ENCODE peak calls at places on chromosomes 12 and 14, in nine cellular contexts. One of them, this sample, is unnamed.

GRCh38 chr12:127416796-127417195 is 850.2 kb upstream of the TMEM132C start:
- DNase-seq in epithelial cell of esophagus: peak
- DNase-seq in adrenal gland: no peak
- DNase-seq in nephron progenitor cell: no peak
- DNase-seq in GM23338: no peak
- DNase-seq in foreskin fibroblast: peak
- DNase-seq in bronchial epithelial cell: peak
- DNase-seq in WERI-Rb-1: no peak
- DNase-seq in HCT116: no peak
- DNase-seq in this sample: no peak

GRCh38 chr12:9648701-9649531 is 20.6 kb upstream of the CLEC2D start:
- DNase-seq in epithelial cell of esophagus: peak
- DNase-seq in adrenal gland: no peak
- DNase-seq in nephron progenitor cell: no peak
- DNase-seq in GM23338: no peak
- DNase-seq in foreskin fibroblast: peak
- DNase-seq in bronchial epithelial cell: no peak
- DNase-seq in WERI-Rb-1: no peak
- DNase-seq in HCT116: no peak
- DNase-seq in this sample: no peak

GRCh38 chr12:87344699-87345098 is 684.5 kb downstream of the C12orf50 start:
- DNase-seq in epithelial cell of esophagus: peak
- DNase-seq in adrenal gland: no peak
- DNase-seq in nephron progenitor cell: no peak
- DNase-seq in GM23338: peak
- DNase-seq in foreskin fibroblast: no peak
- DNase-seq in bronchial epithelial cell: peak
- DNase-seq in WERI-Rb-1: no peak
- DNase-seq in HCT116: no peak
- DNase-seq in this sample: no peak

GRCh38 chr14:100694579-100695422 is 31.9 kb upstream of the DLK1 start:
- DNase-seq in epithelial cell of esophagus: no peak
- DNase-seq in adrenal gland: no peak
- DNase-seq in nephron progenitor cell: no peak
- DNase-seq in GM23338: no peak
- DNase-seq in foreskin fibroblast: no peak
- DNase-seq in bronchial epithelial cell: no peak
- DNase-seq in WERI-Rb-1: no peak
- DNase-seq in HCT116: no peak
- DNase-seq in this sample: no peak

GRCh38 chr14:100662850-100663527 is 63.7 kb upstream of the DLK1 start:
- DNase-seq in epithelial cell of esophagus: peak
- DNase-seq in adrenal gland: peak
- DNase-seq in nephron progenitor cell: peak
- DNase-seq in GM23338: peak
- DNase-seq in foreskin fibroblast: peak
- DNase-seq in bronchial epithelial cell: peak
- DNase-seq in WERI-Rb-1: peak
- DNase-seq in HCT116: peak
- DNase-seq in this sample: no peak

GRCh38 chr12:111444706-111445310 is 39.1 kb downstream of the SH2B3 start:
- DNase-seq in epithelial cell of esophagus: no peak
- DNase-seq in adrenal gland: peak
- DNase-seq in nephron progenitor cell: no peak
- DNase-seq in GM23338: peak
- DNase-seq in foreskin fibroblast: peak
- DNase-seq in bronchial epithelial cell: no peak
- DNase-seq in WERI-Rb-1: peak
- DNase-seq in HCT116: no peak
- DNase-seq in this sample: peak

GRCh38 chr14:68939893-68940613 is 39.0 kb downstream of the ACTN1 start:
- DNase-seq in epithelial cell of esophagus: peak
- DNase-seq in adrenal gland: peak
- DNase-seq in nephron progenitor cell: peak
- DNase-seq in GM23338: peak
- DNase-seq in foreskin fibroblast: peak
- DNase-seq in bronchial epithelial cell: peak
- DNase-seq in WERI-Rb-1: peak
- DNase-seq in HCT116: no peak
- DNase-seq in this sample: no peak

GRCh38 chr14:61197416-61197815 is 83.7 kb downstream of the TMEM30B start:
- DNase-seq in epithelial cell of esophagus: no peak
- DNase-seq in adrenal gland: no peak
- DNase-seq in nephron progenitor cell: no peak
- DNase-seq in GM23338: no peak
- DNase-seq in foreskin fibroblast: no peak
- DNase-seq in bronchial epithelial cell: no peak
- DNase-seq in WERI-Rb-1: no peak
- DNase-seq in HCT116: no peak
- DNase-seq in this sample: no peak

GRCh38 chr12:64900540-64900939 is 76.1 kb downstream of the TBC1D30 start:
- DNase-seq in epithelial cell of esophagus: peak
- DNase-seq in adrenal gland: no peak
- DNase-seq in nephron progenitor cell: no peak
- DNase-seq in GM23338: no peak
- DNase-seq in foreskin fibroblast: peak
- DNase-seq in bronchial epithelial cell: peak
- DNase-seq in WERI-Rb-1: no peak
- DNase-seq in HCT116: no peak
- DNase-seq in this sample: no peak

GRCh38 chr12:53052419-53053222 is 2.8 kb downstream of the TNS2 start:
- DNase-seq in epithelial cell of esophagus: peak
- DNase-seq in adrenal gland: peak
- DNase-seq in nephron progenitor cell: no peak
- DNase-seq in GM23338: no peak
- DNase-seq in foreskin fibroblast: peak
- DNase-seq in bronchial epithelial cell: peak
- DNase-seq in WERI-Rb-1: no peak
- DNase-seq in HCT116: no peak
- DNase-seq in this sample: no peak

GRCh38 chr14:69620211-69620611 is 8.8 kb downstream of the SUSD6 start:
- DNase-seq in epithelial cell of esophagus: peak
- DNase-seq in adrenal gland: no peak
- DNase-seq in nephron progenitor cell: no peak
- DNase-seq in GM23338: no peak
- DNase-seq in foreskin fibroblast: no peak
- DNase-seq in bronchial epithelial cell: peak
- DNase-seq in WERI-Rb-1: no peak
- DNase-seq in HCT116: no peak
- DNase-seq in this sample: no peak

GRCh38 chr12:27777141-27777540 is 2.9 kb upstream of the KLHL42 start:
- DNase-seq in epithelial cell of esophagus: no peak
- DNase-seq in adrenal gland: no peak
- DNase-seq in nephron progenitor cell: no peak
- DNase-seq in GM23338: no peak
- DNase-seq in foreskin fibroblast: no peak
- DNase-seq in bronchial epithelial cell: no peak
- DNase-seq in WERI-Rb-1: no peak
- DNase-seq in HCT116: no peak
- DNase-seq in this sample: no peak

GRCh38 chr12:65462506-65462905 is 184.0 kb downstream of the MSRB3 start:
- DNase-seq in epithelial cell of esophagus: no peak
- DNase-seq in adrenal gland: no peak
- DNase-seq in nephron progenitor cell: peak
- DNase-seq in GM23338: no peak
- DNase-seq in foreskin fibroblast: no peak
- DNase-seq in bronchial epithelial cell: no peak
- DNase-seq in WERI-Rb-1: no peak
- DNase-seq in HCT116: no peak
- DNase-seq in this sample: no peak

GRCh38 chr14:73824116-73824515 is 27.5 kb upstream of the PTGR2 start:
- DNase-seq in epithelial cell of esophagus: peak
- DNase-seq in adrenal gland: no peak
- DNase-seq in nephron progenitor cell: no peak
- DNase-seq in GM23338: no peak
- DNase-seq in foreskin fibroblast: no peak
- DNase-seq in bronchial epithelial cell: no peak
- DNase-seq in WERI-Rb-1: no peak
- DNase-seq in HCT116: no peak
- DNase-seq in this sample: no peak

GRCh38 chr12:46659032-46659703 is 166.6 kb downstream of the SLC38A4 start:
- DNase-seq in epithelial cell of esophagus: no peak
- DNase-seq in adrenal gland: no peak
- DNase-seq in nephron progenitor cell: no peak
- DNase-seq in GM23338: no peak
- DNase-seq in foreskin fibroblast: peak
- DNase-seq in bronchial epithelial cell: no peak
- DNase-seq in WERI-Rb-1: no peak
- DNase-seq in HCT116: no peak
- DNase-seq in this sample: no peak

GRCh38 chr12:130787445-130788410 is 51.3 kb downstream of the STX2 start:
- DNase-seq in epithelial cell of esophagus: peak
- DNase-seq in adrenal gland: no peak
- DNase-seq in nephron progenitor cell: peak
- DNase-seq in GM23338: peak
- DNase-seq in foreskin fibroblast: peak
- DNase-seq in bronchial epithelial cell: peak
- DNase-seq in WERI-Rb-1: no peak
- DNase-seq in HCT116: no peak
- DNase-seq in this sample: no peak

GRCh38 chr14:90999299-90999698 is 61.1 kb downstream of the RPS6KA5 start:
- DNase-seq in epithelial cell of esophagus: no peak
- DNase-seq in adrenal gland: no peak
- DNase-seq in nephron progenitor cell: peak
- DNase-seq in GM23338: peak
- DNase-seq in foreskin fibroblast: no peak
- DNase-seq in bronchial epithelial cell: no peak
- DNase-seq in WERI-Rb-1: no peak
- DNase-seq in HCT116: no peak
- DNase-seq in this sample: no peak

GRCh38 chr12:121538699-121539061 is 42.1 kb downstream of the KDM2B start:
- DNase-seq in epithelial cell of esophagus: peak
- DNase-seq in adrenal gland: peak
- DNase-seq in nephron progenitor cell: no peak
- DNase-seq in GM23338: peak
- DNase-seq in foreskin fibroblast: no peak
- DNase-seq in bronchial epithelial cell: peak
- DNase-seq in WERI-Rb-1: peak
- DNase-seq in HCT116: peak
- DNase-seq in this sample: no peak

GRCh38 chr12:62750941-62751843 is 183.8 kb downstream of the PPM1H start:
- DNase-seq in epithelial cell of esophagus: peak
- DNase-seq in adrenal gland: no peak
- DNase-seq in nephron progenitor cell: no peak
- DNase-seq in GM23338: no peak
- DNase-seq in foreskin fibroblast: no peak
- DNase-seq in bronchial epithelial cell: peak
- DNase-seq in WERI-Rb-1: no peak
- DNase-seq in HCT116: no peak
- DNase-seq in this sample: no peak

GRCh38 chr14:20546877-20547276 is 14.0 kb downstream of the RNASE9 start:
- DNase-seq in epithelial cell of esophagus: no peak
- DNase-seq in adrenal gland: no peak
- DNase-seq in nephron progenitor cell: no peak
- DNase-seq in GM23338: no peak
- DNase-seq in foreskin fibroblast: no peak
- DNase-seq in bronchial epithelial cell: no peak
- DNase-seq in WERI-Rb-1: no peak
- DNase-seq in HCT116: no peak
- DNase-seq in this sample: no peak

GRCh38 chr14:30389134-30389900 is 169.6 kb upstream of the G2E3 start:
- DNase-seq in epithelial cell of esophagus: peak
- DNase-seq in adrenal gland: peak
- DNase-seq in nephron progenitor cell: no peak
- DNase-seq in GM23338: no peak
- DNase-seq in foreskin fibroblast: peak
- DNase-seq in bronchial epithelial cell: peak
- DNase-seq in WERI-Rb-1: no peak
- DNase-seq in HCT116: no peak
- DNase-seq in this sample: no peak

GRCh38 chr12:91975891-91976290 is 169.8 kb downstream of the BTG1 start:
- DNase-seq in epithelial cell of esophagus: no peak
- DNase-seq in adrenal gland: no peak
- DNase-seq in nephron progenitor cell: no peak
- DNase-seq in GM23338: no peak
- DNase-seq in foreskin fibroblast: no peak
- DNase-seq in bronchial epithelial cell: no peak
- DNase-seq in WERI-Rb-1: no peak
- DNase-seq in HCT116: no peak
- DNase-seq in this sample: no peak

GRCh38 chr14:102507891-102508312 is 1.7 kb downstream of the ANKRD9 start:
- DNase-seq in epithelial cell of esophagus: peak
- DNase-seq in adrenal gland: no peak
- DNase-seq in nephron progenitor cell: no peak
- DNase-seq in GM23338: peak
- DNase-seq in foreskin fibroblast: no peak
- DNase-seq in bronchial epithelial cell: no peak
- DNase-seq in WERI-Rb-1: no peak
- DNase-seq in HCT116: no peak
- DNase-seq in this sample: no peak
- TF ChIP-seq CTCF in epithelial cell of esophagus: peak
- TF ChIP-seq CTCF in adrenal gland: no peak
- TF ChIP-seq CTCF in nephron progenitor cell: no peak
- TF ChIP-seq CTCF in GM23338: peak
- TF ChIP-seq CTCF in foreskin fibroblast: no peak
- TF ChIP-seq CTCF in bronchial epithelial cell: peak
- TF ChIP-seq CTCF in WERI-Rb-1: no peak
- TF ChIP-seq CTCF in HCT116: peak
- TF ChIP-seq CTCF in this sample: no peak

GRCh38 chr12:16685107-16685506 is 79.1 kb upstream of the LMO3 start:
- DNase-seq in epithelial cell of esophagus: peak
- DNase-seq in adrenal gland: no peak
- DNase-seq in nephron progenitor cell: no peak
- DNase-seq in GM23338: peak
- DNase-seq in foreskin fibroblast: no peak
- DNase-seq in bronchial epithelial cell: peak
- DNase-seq in WERI-Rb-1: no peak
- DNase-seq in HCT116: no peak
- DNase-seq in this sample: no peak
- TF ChIP-seq CTCF in epithelial cell of esophagus: peak
- TF ChIP-seq CTCF in adrenal gland: peak
- TF ChIP-seq CTCF in nephron progenitor cell: no peak
- TF ChIP-seq CTCF in GM23338: peak
- TF ChIP-seq CTCF in foreskin fibroblast: peak
- TF ChIP-seq CTCF in bronchial epithelial cell: peak
- TF ChIP-seq CTCF in WERI-Rb-1: no peak
- TF ChIP-seq CTCF in HCT116: peak
- TF ChIP-seq CTCF in this sample: no peak

GRCh38 chr14:105437723-105438500 is 18.3 kb downstream of the MTA1 start:
- DNase-seq in epithelial cell of esophagus: no peak
- DNase-seq in adrenal gland: no peak
- DNase-seq in nephron progenitor cell: no peak
- DNase-seq in GM23338: no peak
- DNase-seq in foreskin fibroblast: no peak
- DNase-seq in bronchial epithelial cell: no peak
- DNase-seq in WERI-Rb-1: no peak
- DNase-seq in HCT116: no peak
- DNase-seq in this sample: no peak
- TF ChIP-seq CTCF in epithelial cell of esophagus: no peak
- TF ChIP-seq CTCF in adrenal gland: no peak
- TF ChIP-seq CTCF in nephron progenitor cell: no peak
- TF ChIP-seq CTCF in GM23338: no peak
- TF ChIP-seq CTCF in foreskin fibroblast: no peak
- TF ChIP-seq CTCF in bronchial epithelial cell: no peak
- TF ChIP-seq CTCF in WERI-Rb-1: no peak
- TF ChIP-seq CTCF in HCT116: no peak
- TF ChIP-seq CTCF in this sample: no peak

DNA sequence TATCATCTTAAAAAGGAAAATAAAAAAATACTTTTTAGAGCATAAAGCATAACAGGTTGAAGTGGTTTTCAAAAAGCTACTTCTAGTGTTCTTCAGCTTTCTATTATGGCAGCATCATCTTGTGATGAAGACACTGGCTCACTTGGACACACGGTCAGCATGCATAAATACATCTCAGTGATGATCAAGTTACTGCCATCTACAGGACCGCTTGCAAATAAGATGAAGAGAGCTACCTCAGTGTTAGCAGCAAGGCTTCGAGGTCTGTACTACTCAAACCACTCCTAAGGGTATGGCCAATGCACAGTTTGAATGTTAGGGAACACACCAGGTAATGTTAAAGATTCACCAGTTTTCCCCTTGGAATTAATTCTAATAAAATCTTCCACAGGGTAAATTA is 58.8 kb downstream of the GALC start:
- DNase-seq in epithelial cell of esophagus: peak
- DNase-seq in adrenal gland: no peak
- DNase-seq in nephron progenitor cell: no peak
- DNase-seq in GM23338: no peak
- DNase-seq in foreskin fibroblast: no peak
- DNase-seq in bronchial epithelial cell: peak
- DNase-seq in WERI-Rb-1: peak
- DNase-seq in HCT116: no peak
- DNase-seq in this sample: no peak
- TF ChIP-seq CTCF in epithelial cell of esophagus: no peak
- TF ChIP-seq CTCF in adrenal gland: no peak
- TF ChIP-seq CTCF in nephron progenitor cell: no peak
- TF ChIP-seq CTCF in GM23338: no peak
- TF ChIP-seq CTCF in foreskin fibroblast: no peak
- TF ChIP-seq CTCF in bronchial epithelial cell: no peak
- TF ChIP-seq CTCF in WERI-Rb-1: peak
- TF ChIP-seq CTCF in HCT116: no peak
- TF ChIP-seq CTCF in this sample: no peak

This sample was measured in CD14-positive monocyte.